ENCODE peak calls at places on chromosomes 3 and 15, in ten cellular contexts. P is heart right ventricle, I is colonic mucosa, V is NCI-H2081, D is lung, G is left ventricle myocardium inferior, A is T-helper 1 cell, W is stromal cell of bone marrow, L is hippocampal formation, J is GM23248. R is an unnamed sample.

GRCh38 chr15:25173241-25174028 is 218.6 kb downstream of the SNRPN start:
- DNase-seq in P (peak; percentile 5), I (peak; percentile 9), V (no peak), D (peak; percentile 7), G (no peak), A (no peak), W (no peak), L (no peak), J (no peak), R (peak; percentile 26)

GRCh38 chr3:173019378-173019777 is 121.7 kb downstream of the SPATA16 start:
- DNase-seq in P (no peak), I (no peak), V (no peak), D (no peak), G (no peak), A (no peak), W (no peak), L (no peak), J (no peak), R (no peak)

GRCh38 chr15:88299502-88299901 is 43.0 kb upstream of the NTRK3 start:
- DNase-seq in P (no peak), I (no peak), V (no peak), D (no peak), G (no peak), A (no peak), W (no peak), L (no peak), J (no peak), R (no peak)

GRCh38 chr3:151346292-151346691 is 16.9 kb upstream of the P2RY13 start:
- DNase-seq in P (no peak), I (no peak), V (no peak), D (no peak), G (no peak), A (no peak), W (no peak), L (no peak), J (no peak), R (no peak)

GRCh38 chr15:56194035-56194434 is 49.6 kb downstream of the RFX7 start:
- DNase-seq in P (no peak), I (no peak), V (no peak), D (no peak), G (no peak), A (no peak), W (no peak), L (no peak), J (peak; percentile 38), R (no peak)

GRCh38 chr15:62850791-62851291 is 191.7 kb upstream of the TPM1 start:
- DNase-seq in P (no peak), I (no peak), V (no peak), D (no peak), G (no peak), A (no peak), W (no peak), L (no peak), J (peak; percentile 74), R (no peak)

GRCh38 chr3:169780738-169781137 is 7.5 kb downstream of the MYNN start:
- DNase-seq in P (no peak), I (no peak), V (no peak), D (no peak), G (no peak), A (peak; percentile 52), W (no peak), L (no peak), J (no peak), R (no peak)

GRCh38 chr15:85404922-85405293 is 24.5 kb downstream of the AKAP13 start:
- DNase-seq in P (no peak), I (no peak), V (no peak), D (no peak), G (no peak), A (no peak), W (no peak), L (no peak), J (peak; percentile 45), R (no peak)

GRCh38 chr3:20930034-20930433 is 744.0 kb upstream of the SGO1 start:
- DNase-seq in P (no peak), I (no peak), V (peak; percentile 38), D (no peak), G (no peak), A (no peak), W (no peak), L (peak; percentile 1), J (peak; percentile 37), R (no peak)

GRCh38 chr15:42091753-42092665 is 2.4 kb downstream of the PLA2G4D start:
- DNase-seq in P (no peak), I (no peak), V (no peak), D (no peak), G (no peak), A (no peak), W (no peak), L (no peak), J (peak; percentile 42), R (no peak)

GRCh38 chr15:62658498-62658897 is 384.0 kb upstream of the TPM1 start:
- DNase-seq in P (peak; percentile 14), I (no peak), V (no peak), D (no peak), G (no peak), A (peak; percentile 31), W (no peak), L (peak; percentile 35), J (peak; percentile 15), R (no peak)

GRCh38 chr3:5301671-5302297 is 114.3 kb downstream of the EDEM1 start:
- DNase-seq in P (no peak), I (no peak), V (no peak), D (no peak), G (no peak), A (no peak), W (no peak), L (no peak), J (peak; percentile 59), R (no peak)

R was measured in psoas muscle.